ENCODE peak calls at places on chromosomes 2 and 18, in ten cellular contexts. K, X, T, D, O, E, J, C, Y and P are unnamed samples.

GRCh38 chr18:6366776-6367175 is 47.9 kb downstream of the L3MBTL4 start:
- DNase-seq in K (no peak), X (no peak), T (no peak), D (no peak), O (no peak), E (no peak), J (no peak), C (no peak), Y (no peak), P (no peak)

GRCh38 chr2:223221120-223221859 is 169.3 kb downstream of the KCNE4 start:
- DNase-seq in K (no peak), X (no peak), T (no peak), D (no peak), O (no peak), E (no peak), J (no peak), C (no peak), Y (no peak), P (no peak)

GRCh38 chr18:45250479-45250878 is 364.8 kb upstream of the SLC14A2 start:
- DNase-seq in K (peak; percentile 59), X (no peak), T (no peak), D (no peak), O (no peak), E (no peak), J (no peak), C (no peak), Y (no peak), P (no peak)

GRCh38 chr2:151947524-151948165 is 119.4 kb upstream of the ARL5A start:
- DNase-seq in K (peak; percentile 91), X (no peak), T (no peak), D (no peak), O (no peak), E (no peak), J (no peak), C (no peak), Y (peak; percentile 85), P (no peak)

GRCh38 chr2:149331023-149331400 is 625 bp downstream of the LYPD6 start:
- DNase-seq in K (no peak), X (no peak), T (no peak), D (no peak), O (no peak), E (no peak), J (no peak), C (no peak), Y (no peak), P (peak; percentile 19)

GRCh38 chr2:31232586-31232985 is 1.4 kb upstream of the EHD3 start:
- DNase-seq in K (no peak), X (no peak), T (no peak), D (no peak), O (no peak), E (no peak), J (no peak), C (no peak), Y (no peak), P (peak; percentile 4)

GRCh38 chr2:46506131-46506706 is 26.9 kb downstream of the TMEM247 start:
- DNase-seq in K (no peak), X (no peak), T (no peak), D (no peak), O (no peak), E (no peak), J (no peak), C (no peak), Y (no peak), P (no peak)

GRCh38 chr2:226888971-226889370 is 53.1 kb downstream of the RHBDD1 start:
- DNase-seq in K (no peak), X (no peak), T (no peak), D (no peak), O (no peak), E (no peak), J (no peak), C (no peak), Y (no peak), P (no peak)

GRCh38 chr18:33946322-33946721 is 278.4 kb downstream of the NOL4 start:
- DNase-seq in K (no peak), X (no peak), T (no peak), D (no peak), O (no peak), E (no peak), J (no peak), C (no peak), Y (no peak), P (no peak)

GRCh38 chr18:76380791-76381405 is 114.1 kb downstream of the ZNF516 start:
- DNase-seq in K (peak; percentile 38), X (peak; percentile 27), T (no peak), D (peak; percentile 35), O (no peak), E (no peak), J (no peak), C (peak; percentile 8), Y (peak; percentile 28), P (no peak)

GRCh38 chr2:173588931-173589369 is 234.3 kb downstream of the CDCA7 start:
- DNase-seq in K (no peak), X (no peak), T (no peak), D (no peak), O (no peak), E (no peak), J (no peak), C (no peak), Y (no peak), P (no peak)

GRCh38 chr18:21111351-21112139 is at the start of gene ROCK1:
- DNase-seq in K (peak; percentile 99), X (peak; percentile 99), T (peak; percentile 99), D (peak; percentile 82), O (peak; percentile 100), E (peak; percentile 99), J (peak; percentile 100), C (peak; percentile 95), Y (peak; percentile 99), P (peak; percentile 99)
- H3K4me1 ChIP-seq in K (peaks cover 25% of the 10 kb centered on the region), X (no peaks in the 10 kb centered on the region), T (peaks cover 48% of the 10 kb centered on the region), D (peaks cover 2% of the 10 kb centered on the region), O (peaks cover 7% of the 10 kb centered on the region), E (peaks cover 31% of the 10 kb centered on the region), J (peaks cover 42% of the 10 kb centered on the region), C (peaks cover 30% of the 10 kb centered on the region), Y (peaks cover 6% of the 10 kb centered on the region), P (no peaks in the 10 kb centered on the region)

DNA sequence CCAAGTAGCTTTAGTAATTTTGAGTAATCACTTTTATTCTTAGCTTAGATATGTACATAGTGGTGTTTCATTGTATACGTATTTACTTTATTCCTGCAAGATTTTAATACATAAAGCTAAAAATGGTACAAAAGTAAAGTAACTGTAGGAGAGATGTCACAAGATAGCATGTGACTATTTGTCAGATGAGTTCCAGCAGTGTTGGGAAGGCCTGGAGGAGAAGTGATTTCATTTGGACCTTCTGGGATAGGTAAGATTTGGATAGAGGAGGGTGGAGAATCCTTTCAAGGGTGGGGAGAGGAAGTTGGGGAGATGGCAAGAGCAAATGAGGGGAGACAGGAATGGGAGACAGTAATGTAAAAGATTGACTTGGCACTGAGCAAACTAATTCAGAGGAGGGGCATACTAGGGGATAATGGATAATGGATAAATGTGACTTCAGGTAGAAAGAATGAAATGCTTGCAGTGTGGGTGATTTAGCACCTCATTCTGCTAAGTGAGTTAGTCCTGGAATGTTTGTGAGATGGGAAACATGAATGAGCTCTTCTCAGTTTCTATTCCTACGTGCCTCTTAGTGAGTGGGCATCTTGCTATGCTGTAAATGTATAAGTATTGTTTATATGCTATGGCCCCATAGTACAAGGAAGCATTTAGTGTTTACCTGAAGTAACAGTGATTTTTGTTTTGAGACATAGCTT is 10.5 kb downstream of the WDR43 start:
- DNase-seq in K (no peak), X (no peak), T (no peak), D (no peak), O (no peak), E (no peak), J (no peak), C (no peak), Y (no peak), P (no peak)
- H3K36me3 ChIP-seq in K (no peaks in the 10 kb centered on the region), X (no peaks in the 10 kb centered on the region), T (peaks cover 64% of the 10 kb centered on the region), D (peaks cover 24% of the 10 kb centered on the region), O (peaks cover 11% of the 10 kb centered on the region), E (peaks cover 31% of the 10 kb centered on the region), J (peaks cover 63% of the 10 kb centered on the region), C (peaks cover 99% of the 10 kb centered on the region), Y (peaks cover 53% of the 10 kb centered on the region), P (no peaks in the 10 kb centered on the region)

DNA sequence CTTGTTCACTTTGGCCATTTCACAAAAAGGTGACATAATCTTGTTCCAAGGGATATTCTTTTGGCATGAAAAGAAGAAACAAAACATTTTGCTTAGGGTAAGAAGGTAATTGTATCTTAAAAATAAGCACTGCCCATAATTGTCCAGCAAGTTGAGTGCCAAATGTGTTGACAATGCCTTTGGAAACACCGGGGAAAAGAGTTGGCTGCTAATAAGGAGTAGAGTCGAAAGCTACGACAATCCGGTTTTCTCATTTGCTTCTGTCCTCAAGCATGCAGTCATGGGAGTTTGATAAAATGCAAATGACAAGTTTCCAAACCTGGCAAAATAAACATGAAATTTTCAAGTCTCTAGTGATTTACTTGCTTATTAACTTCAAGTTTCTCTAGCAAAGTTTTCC is 27.3 kb downstream of the ITGAV start:
- DNase-seq in K (no peak), X (no peak), T (peak; percentile 41), D (no peak), O (no peak), E (no peak), J (no peak), C (no peak), Y (no peak), P (no peak)
- H3K4me3 ChIP-seq in K (no peak overlapping the region), X (no peak overlapping the region), T (peak overlapping the region; percentile 20), D (no peak overlapping the region), O (no peak overlapping the region), E (no peak overlapping the region), J (no peak overlapping the region), C (no peak overlapping the region), Y (no peak overlapping the region), P (no peak overlapping the region)

GRCh38 chr18:63152096-63152495 is 167.5 kb downstream of the BCL2 start:
- DNase-seq in K (no peak), X (no peak), T (no peak), D (no peak), O (no peak), E (no peak), J (no peak), C (no peak), Y (no peak), P (no peak)
- H3K4me1 ChIP-seq in K (no peaks in the 10 kb centered on the region), X (no peaks in the 10 kb centered on the region), T (peaks cover 18% of the 10 kb centered on the region), D (peaks cover 3% of the 10 kb centered on the region), O (peaks cover 25% of the 10 kb centered on the region), E (peaks cover 62% of the 10 kb centered on the region), J (peaks cover 34% of the 10 kb centered on the region), C (peaks cover 23% of the 10 kb centered on the region), Y (peaks cover 37% of the 10 kb centered on the region), P (peaks cover 16% of the 10 kb centered on the region)

GRCh38 chr2:117997872-117998454 is 15.9 kb downstream of the CCDC93 start:
- DNase-seq in K (no peak), X (no peak), T (no peak), D (no peak), O (no peak), E (no peak), J (no peak), C (no peak), Y (no peak), P (no peak)
- H3K36me3 ChIP-seq in K (no peaks in the 10 kb centered on the region), X (no peaks in the 10 kb centered on the region), T (peaks cover 87% of the 10 kb centered on the region), D (no peaks in the 10 kb centered on the region), O (peaks cover 37% of the 10 kb centered on the region), E (peaks cover 51% of the 10 kb centered on the region), J (peaks cover 97% of the 10 kb centered on the region), C (peaks cover 97% of the 10 kb centered on the region), Y (peaks cover 89% of the 10 kb centered on the region), P (peaks cover 8% of the 10 kb centered on the region)